ENCODE peak calls at places on chromosomes 7 and 10, in nine cellular contexts. X, E, Y, J, W, C, H, D and V are unnamed samples.

GRCh38 chr10:97525683-97526110 is 27.0 kb downstream of the UBTD1 start:
- DNase-seq in W (no peak), E (no peak), C (no peak), H (no peak), J (no peak), D (no peak), Y (no peak), X (no peak), V (no peak)

GRCh38 chr7:118280319-118281012 is 56.0 kb downstream of the ANKRD7 start:
- DNase-seq in D (no peak), J (no peak), Y (no peak), X (no peak), W (no peak), E (no peak), C (no peak), H (no peak), V (no peak)

GRCh38 chr7:2738766-2739549 is 51.0 kb downstream of the AMZ1 start:
- DNase-seq in D (no peak), C (no peak), H (no peak), Y (no peak), X (no peak), E (no peak), W (no peak), J (no peak), V (no peak)

GRCh38 chr7:140260767-140261486 is 84.1 kb upstream of the KDM7A start:
- DNase-seq in Y (no peak), J (no peak), H (no peak), X (no peak), D (no peak), W (no peak), E (no peak), C (no peak), V (no peak)

GRCh38 chr10:44952779-44953231 is 6.8 kb upstream of the RASSF4 start:
- DNase-seq in C (no peak), X (no peak), W (no peak), D (no peak), J (no peak), H (no peak), E (no peak), Y (no peak), V (no peak)

GRCh38 chr7:105185290-105186010 is 171.4 kb downstream of the KMT2E start:
- DNase-seq in D (no peak), W (no peak), E (no peak), C (no peak), H (no peak), J (no peak), Y (peak; percentile 30), X (no peak), V (no peak)

GRCh38 chr10:110643670-110644597 is at the start of gene RBM20:
- DNase-seq in H (no peak), E (peak; percentile 24), Y (no peak), J (peak; percentile 66), C (no peak), X (peak; percentile 55), D (no peak), W (no peak), V (peak; percentile 5)

GRCh38 chr7:92496876-92497275 is 19.1 kb upstream of the ERVW-1 start:
- DNase-seq in H (no peak), J (no peak), C (no peak), E (no peak), W (no peak), Y (peak; percentile 36), D (no peak), X (no peak), V (no peak)

GRCh38 chr7:100983451-100984187 is 14.3 kb downstream of the MUC12 start:
- DNase-seq in X (no peak), W (no peak), E (no peak), J (no peak), H (no peak), D (no peak), C (no peak), Y (peak; percentile 21), V (no peak)

GRCh38 chr7:143288836-143289235 is 685 bp downstream of the CASP2 start:
- DNase-seq in J (no peak), D (no peak), H (no peak), X (no peak), W (no peak), E (no peak), C (no peak), Y (no peak), V (no peak)